ENCODE peak calls at places on chromosome 5, in four cellular contexts. One of them, this sample, is unnamed.

GRCh38 chr5:154778534-154778933 is 23.4 kb downstream of the LARP1 start:
- DNase-seq in SJSA1: no peak
- DNase-seq in NCI-H748 treated with DMSO at 0.1 percent for 48 hours: no peak
- DNase-seq in iris pigment epithelial cell: no peak
- DNase-seq in this sample: no peak

GRCh38 chr5:110159202-110159601 is 469.5 kb downstream of the MAN2A1 start:
- DNase-seq in SJSA1: peak
- DNase-seq in iris pigment epithelial cell: peak
- DNase-seq in NCI-H748 treated with DMSO at 0.1 percent for 48 hours: no peak
- DNase-seq in this sample: no peak

GRCh38 chr5:73176250-73176649 is 3.3 kb downstream of the TMEM174 start:
- DNase-seq in iris pigment epithelial cell: no peak
- DNase-seq in SJSA1: no peak
- DNase-seq in NCI-H748 treated with DMSO at 0.1 percent for 48 hours: no peak
- DNase-seq in this sample: no peak

GRCh38 chr5:31937226-31937625 is 236.9 kb downstream of the GOLPH3 start:
- DNase-seq in iris pigment epithelial cell: no peak
- DNase-seq in NCI-H748 treated with DMSO at 0.1 percent for 48 hours: no peak
- DNase-seq in SJSA1: no peak
- DNase-seq in this sample: no peak

GRCh38 chr5:50653946-50654345 is 12.5 kb upstream of the PARP8 start:
- DNase-seq in iris pigment epithelial cell: no peak
- DNase-seq in NCI-H748 treated with DMSO at 0.1 percent for 48 hours: no peak
- DNase-seq in SJSA1: no peak
- DNase-seq in this sample: no peak

GRCh38 chr5:88288798-88289197 is 20.2 kb upstream of the TMEM161B start:
- DNase-seq in iris pigment epithelial cell: no peak
- DNase-seq in SJSA1: no peak
- DNase-seq in NCI-H748 treated with DMSO at 0.1 percent for 48 hours: no peak
- DNase-seq in this sample: no peak

GRCh38 chr5:154523104-154523503 is 45.1 kb upstream of the HAND1 start:
- DNase-seq in NCI-H748 treated with DMSO at 0.1 percent for 48 hours: no peak
- DNase-seq in SJSA1: no peak
- DNase-seq in iris pigment epithelial cell: no peak
- DNase-seq in this sample: no peak

GRCh38 chr5:129306725-129307124 is 153.4 kb upstream of the ADAMTS19 start:
- DNase-seq in SJSA1: no peak
- DNase-seq in iris pigment epithelial cell: no peak
- DNase-seq in NCI-H748 treated with DMSO at 0.1 percent for 48 hours: no peak
- DNase-seq in this sample: no peak

GRCh38 chr5:1751864-1752822 is 47.5 kb downstream of the MRPL36 start:
- DNase-seq in NCI-H748 treated with DMSO at 0.1 percent for 48 hours: no peak
- DNase-seq in iris pigment epithelial cell: no peak
- DNase-seq in SJSA1: no peak
- DNase-seq in this sample: no peak

GRCh38 chr5:19240150-19240549 is 747.9 kb downstream of the CDH18 start:
- DNase-seq in iris pigment epithelial cell: peak
- DNase-seq in NCI-H748 treated with DMSO at 0.1 percent for 48 hours: no peak
- DNase-seq in SJSA1: no peak
- DNase-seq in this sample: no peak

GRCh38 chr5:32713396-32714381 is 2.6 kb downstream of the NPR3 start:
- DNase-seq in NCI-H748 treated with DMSO at 0.1 percent for 48 hours: no peak
- DNase-seq in SJSA1: no peak
- DNase-seq in iris pigment epithelial cell: peak
- DNase-seq in this sample: peak

GRCh38 chr5:115840825-115841224 is 540 bp downstream of the ATG12 start:
- DNase-seq in NCI-H748 treated with DMSO at 0.1 percent for 48 hours: no peak
- DNase-seq in iris pigment epithelial cell: no peak
- DNase-seq in SJSA1: no peak
- DNase-seq in this sample: no peak

GRCh38 chr5:181133610-181134231 is 2.8 kb upstream of the OR2V1 start:
- DNase-seq in NCI-H748 treated with DMSO at 0.1 percent for 48 hours: no peak
- DNase-seq in SJSA1: peak
- DNase-seq in iris pigment epithelial cell: peak
- DNase-seq in this sample: no peak

GRCh38 chr5:129098488-129099183 is 4.1 kb downstream of the ISOC1 start:
- DNase-seq in NCI-H748 treated with DMSO at 0.1 percent for 48 hours: no peak
- DNase-seq in iris pigment epithelial cell: no peak
- DNase-seq in SJSA1: no peak
- DNase-seq in this sample: no peak

GRCh38 chr5:109695005-109695926 is 5.5 kb downstream of the MAN2A1 start:
- DNase-seq in SJSA1: peak
- DNase-seq in iris pigment epithelial cell: no peak
- DNase-seq in NCI-H748 treated with DMSO at 0.1 percent for 48 hours: no peak
- DNase-seq in this sample: no peak

GRCh38 chr5:7910738-7911428 is 41.9 kb downstream of the MTRR start:
- DNase-seq in SJSA1: no peak
- DNase-seq in NCI-H748 treated with DMSO at 0.1 percent for 48 hours: no peak
- DNase-seq in iris pigment epithelial cell: no peak
- DNase-seq in this sample: no peak

GRCh38 chr5:172841-173251 is 18.4 kb upstream of the LRRC14B start:
- DNase-seq in iris pigment epithelial cell: no peak
- DNase-seq in SJSA1: no peak
- DNase-seq in NCI-H748 treated with DMSO at 0.1 percent for 48 hours: no peak
- DNase-seq in this sample: no peak

GRCh38 chr5:1960595-1961303 is 78.0 kb upstream of the IRX4 start:
- DNase-seq in SJSA1: no peak
- DNase-seq in iris pigment epithelial cell: no peak
- DNase-seq in NCI-H748 treated with DMSO at 0.1 percent for 48 hours: no peak
- DNase-seq in this sample: no peak

GRCh38 chr5:82538339-82539034 is 260.3 kb upstream of the RPS23 start:
- DNase-seq in iris pigment epithelial cell: no peak
- DNase-seq in SJSA1: no peak
- DNase-seq in NCI-H748 treated with DMSO at 0.1 percent for 48 hours: no peak
- DNase-seq in this sample: no peak

GRCh38 chr5:59749782-59750520 is 143.6 kb downstream of the PDE4D start:
- DNase-seq in iris pigment epithelial cell: peak
- DNase-seq in SJSA1: no peak
- DNase-seq in NCI-H748 treated with DMSO at 0.1 percent for 48 hours: no peak
- DNase-seq in this sample: no peak

GRCh38 chr5:141821430-141821925 is 56.7 kb downstream of the PCDH1 start:
- DNase-seq in iris pigment epithelial cell: peak
- DNase-seq in NCI-H748 treated with DMSO at 0.1 percent for 48 hours: no peak
- DNase-seq in SJSA1: peak
- DNase-seq in this sample: no peak

This sample was measured in D721Med.